ENCODE peak calls at places on chromosome 9, in nine cellular contexts. One of them, this sample, is unnamed.

GRCh38 chr9:29319727-29320513 is 1746.6 kb upstream of the C9orf72 start:
- DNase-seq in prostate gland: no peak
- DNase-seq in body of pancreas: no peak
- DNase-seq in stomach: no peak
- DNase-seq in A549: no peak
- DNase-seq in uterus: no peak
- DNase-seq in IMR-90: no peak
- DNase-seq in suprapubic skin: no peak
- DNase-seq in endothelial cell of umbilical vein: no peak
- DNase-seq in this sample: no peak

GRCh38 chr9:113536483-113537226 is 73.1 kb downstream of the RGS3 start:
- DNase-seq in body of pancreas: peak; percentile 40
- DNase-seq in A549: no peak
- DNase-seq in uterus: peak; percentile 74
- DNase-seq in endothelial cell of umbilical vein: no peak
- DNase-seq in prostate gland: no peak
- DNase-seq in stomach: no peak
- DNase-seq in suprapubic skin: peak; percentile 68
- DNase-seq in IMR-90: no peak
- DNase-seq in this sample: no peak

GRCh38 chr9:68584110-68585033 is 43.7 kb upstream of the TMEM252 start:
- DNase-seq in IMR-90: peak; percentile 84
- DNase-seq in A549: peak; percentile 55
- DNase-seq in prostate gland: peak; percentile 85
- DNase-seq in uterus: peak; percentile 67
- DNase-seq in body of pancreas: peak; percentile 90
- DNase-seq in stomach: peak; percentile 89
- DNase-seq in suprapubic skin: peak; percentile 79
- DNase-seq in endothelial cell of umbilical vein: peak; percentile 82
- DNase-seq in this sample: peak; percentile 86

GRCh38 chr9:110555971-110556370 is 23.6 kb downstream of the SVEP1 start:
- DNase-seq in prostate gland: no peak
- DNase-seq in body of pancreas: peak; percentile 70
- DNase-seq in endothelial cell of umbilical vein: peak; percentile 96
- DNase-seq in uterus: peak; percentile 76
- DNase-seq in A549: peak; percentile 9
- DNase-seq in suprapubic skin: peak; percentile 80
- DNase-seq in stomach: peak; percentile 28
- DNase-seq in IMR-90: peak; percentile 88
- DNase-seq in this sample: no peak

GRCh38 chr9:98191615-98192502 is 578 bp downstream of the CORO2A start:
- DNase-seq in A549: no peak
- DNase-seq in uterus: no peak
- DNase-seq in prostate gland: peak; percentile 49
- DNase-seq in suprapubic skin: no peak
- DNase-seq in stomach: peak; percentile 48
- DNase-seq in endothelial cell of umbilical vein: no peak
- DNase-seq in IMR-90: no peak
- DNase-seq in body of pancreas: peak; percentile 13
- DNase-seq in this sample: no peak

GRCh38 chr9:115891929-115892328 is 261.7 kb upstream of the PAPPA start:
- DNase-seq in A549: no peak
- DNase-seq in suprapubic skin: no peak
- DNase-seq in endothelial cell of umbilical vein: no peak
- DNase-seq in IMR-90: peak; percentile 86
- DNase-seq in uterus: no peak
- DNase-seq in body of pancreas: no peak
- DNase-seq in stomach: no peak
- DNase-seq in prostate gland: no peak
- DNase-seq in this sample: no peak

GRCh38 chr9:70262948-70263347 is 4.2 kb downstream of the SMC5 start:
- DNase-seq in A549: no peak
- DNase-seq in IMR-90: peak; percentile 33
- DNase-seq in stomach: no peak
- DNase-seq in endothelial cell of umbilical vein: no peak
- DNase-seq in suprapubic skin: no peak
- DNase-seq in prostate gland: peak; percentile 39
- DNase-seq in uterus: no peak
- DNase-seq in body of pancreas: no peak
- DNase-seq in this sample: no peak

GRCh38 chr9:104144336-104144735 is 50.2 kb downstream of the SMC2 start:
- DNase-seq in uterus: no peak
- DNase-seq in IMR-90: no peak
- DNase-seq in A549: no peak
- DNase-seq in body of pancreas: no peak
- DNase-seq in suprapubic skin: no peak
- DNase-seq in stomach: no peak
- DNase-seq in prostate gland: no peak
- DNase-seq in endothelial cell of umbilical vein: no peak
- DNase-seq in this sample: no peak

GRCh38 chr9:81456431-81456970 is 232.8 kb downstream of the TLE1 start:
- DNase-seq in IMR-90: peak; percentile 73
- DNase-seq in prostate gland: no peak
- DNase-seq in endothelial cell of umbilical vein: no peak
- DNase-seq in A549: no peak
- DNase-seq in stomach: no peak
- DNase-seq in uterus: no peak
- DNase-seq in suprapubic skin: no peak
- DNase-seq in body of pancreas: no peak
- DNase-seq in this sample: no peak

GRCh38 chr9:6686396-6686795 is 40.9 kb upstream of the GLDC start:
- DNase-seq in suprapubic skin: no peak
- DNase-seq in A549: no peak
- DNase-seq in endothelial cell of umbilical vein: peak; percentile 21
- DNase-seq in uterus: no peak
- DNase-seq in IMR-90: peak; percentile 41
- DNase-seq in body of pancreas: peak; percentile 16
- DNase-seq in stomach: no peak
- DNase-seq in prostate gland: no peak
- DNase-seq in this sample: no peak

GRCh38 chr9:12785251-12785880 is 10.5 kb downstream of the LURAP1L start:
- DNase-seq in endothelial cell of umbilical vein: no peak
- DNase-seq in suprapubic skin: peak; percentile 69
- DNase-seq in uterus: peak; percentile 56
- DNase-seq in IMR-90: peak; percentile 55
- DNase-seq in body of pancreas: peak; percentile 34
- DNase-seq in prostate gland: peak; percentile 31
- DNase-seq in stomach: peak; percentile 66
- DNase-seq in A549: no peak
- DNase-seq in this sample: no peak

GRCh38 chr9:113564804-113565237 is 101.3 kb downstream of the RGS3 start:
- DNase-seq in prostate gland: peak; percentile 61
- DNase-seq in suprapubic skin: peak; percentile 74
- DNase-seq in A549: no peak
- DNase-seq in uterus: peak; percentile 51
- DNase-seq in stomach: peak; percentile 74
- DNase-seq in IMR-90: peak; percentile 61
- DNase-seq in endothelial cell of umbilical vein: no peak
- DNase-seq in body of pancreas: peak; percentile 71
- DNase-seq in this sample: peak; percentile 94

GRCh38 chr9:14906654-14907359 is 3.4 kb downstream of the FREM1 start:
- DNase-seq in endothelial cell of umbilical vein: no peak
- DNase-seq in uterus: no peak
- DNase-seq in suprapubic skin: no peak
- DNase-seq in stomach: no peak
- DNase-seq in prostate gland: no peak
- DNase-seq in body of pancreas: no peak
- DNase-seq in IMR-90: no peak
- DNase-seq in A549: no peak
- DNase-seq in this sample: no peak

GRCh38 chr9:73782166-73782565 is 630.5 kb downstream of the ANXA1 start:
- DNase-seq in suprapubic skin: no peak
- DNase-seq in endothelial cell of umbilical vein: no peak
- DNase-seq in body of pancreas: no peak
- DNase-seq in A549: no peak
- DNase-seq in prostate gland: no peak
- DNase-seq in stomach: no peak
- DNase-seq in IMR-90: no peak
- DNase-seq in uterus: no peak
- DNase-seq in this sample: no peak

GRCh38 chr9:72601595-72601994 is 80.2 kb downstream of the TMC1 start:
- DNase-seq in suprapubic skin: no peak
- DNase-seq in body of pancreas: no peak
- DNase-seq in A549: no peak
- DNase-seq in IMR-90: no peak
- DNase-seq in uterus: no peak
- DNase-seq in prostate gland: no peak
- DNase-seq in endothelial cell of umbilical vein: no peak
- DNase-seq in stomach: no peak
- DNase-seq in this sample: no peak

DNA sequence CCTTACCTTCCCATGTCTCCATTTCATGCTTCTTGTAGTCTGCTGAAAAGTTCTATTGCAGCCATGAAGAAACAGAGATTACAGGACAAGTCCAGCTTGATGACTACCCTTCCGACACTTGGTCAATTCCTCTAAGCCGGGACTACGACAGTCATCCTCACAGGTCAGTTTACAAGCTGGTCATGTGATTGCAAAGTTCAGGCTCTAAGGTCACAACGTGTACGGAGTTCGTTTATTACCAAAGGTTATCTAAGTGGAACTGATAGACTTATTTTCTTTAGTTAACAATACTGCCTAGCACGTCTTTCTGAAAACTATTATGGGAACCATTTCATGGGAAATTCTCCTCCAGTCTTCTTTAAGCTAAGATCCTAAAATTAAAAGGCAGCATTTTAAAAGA is 88.5 kb upstream of the NR5A1 start:
- DNase-seq in suprapubic skin: no peak
- DNase-seq in body of pancreas: no peak
- DNase-seq in stomach: no peak
- DNase-seq in IMR-90: no peak
- DNase-seq in endothelial cell of umbilical vein: no peak
- DNase-seq in prostate gland: no peak
- DNase-seq in A549: no peak
- DNase-seq in uterus: no peak
- DNase-seq in this sample: no peak
- TF ChIP-seq POLR2A in suprapubic skin: no peak
- TF ChIP-seq POLR2A in body of pancreas: no peak
- TF ChIP-seq POLR2A in stomach: no peak
- TF ChIP-seq POLR2A in IMR-90: no peak
- TF ChIP-seq POLR2A in endothelial cell of umbilical vein: no peak
- TF ChIP-seq POLR2A in prostate gland: no peak
- TF ChIP-seq POLR2A in A549: no peak
- TF ChIP-seq POLR2A in uterus: no peak
- TF ChIP-seq POLR2A in this sample: no peak

GRCh38 chr9:126934441-126934840 is 19.9 kb downstream of the RALGPS1 start:
- DNase-seq in prostate gland: no peak
- DNase-seq in A549: no peak
- DNase-seq in suprapubic skin: no peak
- DNase-seq in endothelial cell of umbilical vein: no peak
- DNase-seq in IMR-90: no peak
- DNase-seq in stomach: no peak
- DNase-seq in body of pancreas: no peak
- DNase-seq in uterus: no peak
- DNase-seq in this sample: no peak
- TF ChIP-seq POLR2A in prostate gland: no peak
- TF ChIP-seq POLR2A in A549: no peak
- TF ChIP-seq POLR2A in suprapubic skin: no peak
- TF ChIP-seq POLR2A in endothelial cell of umbilical vein: no peak
- TF ChIP-seq POLR2A in IMR-90: no peak
- TF ChIP-seq POLR2A in stomach: no peak
- TF ChIP-seq POLR2A in body of pancreas: no peak
- TF ChIP-seq POLR2A in uterus: no peak
- TF ChIP-seq POLR2A in this sample: no peak

GRCh38 chr9:8871396-8871795 is 1071.8 kb upstream of the DMAC1 start:
- DNase-seq in body of pancreas: no peak
- DNase-seq in stomach: no peak
- DNase-seq in prostate gland: no peak
- DNase-seq in endothelial cell of umbilical vein: no peak
- DNase-seq in IMR-90: no peak
- DNase-seq in uterus: no peak
- DNase-seq in A549: no peak
- DNase-seq in suprapubic skin: no peak
- DNase-seq in this sample: no peak

GRCh38 chr9:8874482-8874881 is 1074.9 kb upstream of the DMAC1 start:
- DNase-seq in stomach: no peak
- DNase-seq in suprapubic skin: no peak
- DNase-seq in endothelial cell of umbilical vein: no peak
- DNase-seq in uterus: no peak
- DNase-seq in body of pancreas: no peak
- DNase-seq in A549: no peak
- DNase-seq in IMR-90: no peak
- DNase-seq in prostate gland: no peak
- DNase-seq in this sample: no peak

GRCh38 chr9:8869812-8870211 is 1070.2 kb upstream of the DMAC1 start:
- DNase-seq in body of pancreas: no peak
- DNase-seq in endothelial cell of umbilical vein: no peak
- DNase-seq in uterus: no peak
- DNase-seq in A549: no peak
- DNase-seq in prostate gland: no peak
- DNase-seq in stomach: no peak
- DNase-seq in IMR-90: no peak
- DNase-seq in suprapubic skin: no peak
- DNase-seq in this sample: no peak

GRCh38 chr9:8871796-8872470 is 1072.4 kb upstream of the DMAC1 start:
- DNase-seq in body of pancreas: no peak
- DNase-seq in endothelial cell of umbilical vein: no peak
- DNase-seq in suprapubic skin: no peak
- DNase-seq in uterus: no peak
- DNase-seq in prostate gland: no peak
- DNase-seq in IMR-90: no peak
- DNase-seq in A549: no peak
- DNase-seq in stomach: no peak
- DNase-seq in this sample: no peak

DNA sequence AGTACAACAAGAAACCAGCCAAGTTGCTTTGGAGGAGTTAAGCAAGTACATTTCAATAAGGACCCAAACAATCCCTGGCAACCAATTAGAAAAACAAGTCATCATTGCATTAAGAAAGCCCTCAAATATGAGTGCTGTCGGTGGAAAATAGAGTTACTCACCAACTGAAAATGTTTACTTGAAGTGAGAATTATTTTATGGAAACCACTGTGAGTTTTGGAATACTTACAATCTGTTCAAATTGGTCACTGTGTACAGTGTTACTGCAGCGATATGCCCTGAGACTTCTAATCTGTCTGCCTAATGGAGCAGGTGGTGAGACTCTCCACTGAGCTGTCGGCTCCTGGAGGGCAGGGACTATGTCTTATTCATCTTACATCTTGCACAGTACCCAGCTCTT is 1073.2 kb upstream of the DMAC1 start:
- DNase-seq in A549: no peak
- DNase-seq in uterus: no peak
- DNase-seq in IMR-90: no peak
- DNase-seq in body of pancreas: no peak
- DNase-seq in endothelial cell of umbilical vein: no peak
- DNase-seq in suprapubic skin: no peak
- DNase-seq in stomach: no peak
- DNase-seq in prostate gland: no peak
- DNase-seq in this sample: no peak
- TF ChIP-seq POLR2A in A549: no peak
- TF ChIP-seq POLR2A in uterus: no peak
- TF ChIP-seq POLR2A in IMR-90: no peak
- TF ChIP-seq POLR2A in body of pancreas: no peak
- TF ChIP-seq POLR2A in endothelial cell of umbilical vein: no peak
- TF ChIP-seq POLR2A in suprapubic skin: no peak
- TF ChIP-seq POLR2A in stomach: no peak
- TF ChIP-seq POLR2A in prostate gland: no peak
- TF ChIP-seq POLR2A in this sample: no peak

GRCh38 chr9:38065369-38066075 is 3.5 kb downstream of the SHB start:
- DNase-seq in uterus: no peak
- DNase-seq in A549: no peak
- DNase-seq in endothelial cell of umbilical vein: no peak
- DNase-seq in suprapubic skin: peak; percentile 32
- DNase-seq in stomach: no peak
- DNase-seq in prostate gland: no peak
- DNase-seq in body of pancreas: no peak
- DNase-seq in IMR-90: no peak
- DNase-seq in this sample: no peak
- TF ChIP-seq POLR2A in uterus: no peak
- TF ChIP-seq POLR2A in A549: no peak
- TF ChIP-seq POLR2A in endothelial cell of umbilical vein: no peak
- TF ChIP-seq POLR2A in suprapubic skin: no peak
- TF ChIP-seq POLR2A in stomach: no peak
- TF ChIP-seq POLR2A in prostate gland: no peak
- TF ChIP-seq POLR2A in body of pancreas: no peak
- TF ChIP-seq POLR2A in IMR-90: no peak
- TF ChIP-seq POLR2A in this sample: no peak